ENCODE peak calls at places on chromosome 14, in four cellular contexts. L is Peyer's patch, O is epithelial cell of esophagus, W is astrocyte of the spinal cord. H is an unnamed sample.

GRCh38 chr14:51921026-51921425 is 60.6 kb downstream of the GNG2 start:
- DNase-seq in L (no peak), O (no peak), W (no peak), H (no peak)

GRCh38 chr14:74577247-74577947 is 34.6 kb downstream of the LTBP2 start:
- DNase-seq in O (no peak), L (no peak), W (no peak), H (no peak)

GRCh38 chr14:23137221-23138172 is 18.4 kb upstream of the CEBPE start:
- DNase-seq in O (peak), L (no peak), W (no peak), H (peak)

GRCh38 chr14:99479160-99479902 is 1.3 kb downstream of the SETD3 start:
- DNase-seq in L (no peak), O (no peak), W (peak), H (no peak)

GRCh38 chr14:100593751-100594624 is 6.8 kb upstream of the BEGAIN start:
- DNase-seq in O (no peak), W (no peak), L (no peak), H (no peak)

GRCh38 chr14:33714527-33715222 is 236.2 kb downstream of the EGLN3 start:
- DNase-seq in L (no peak), O (peak), W (peak), H (no peak)

GRCh38 chr14:93959239-93960107 is 16.9 kb downstream of the ASB2 start:
- DNase-seq in L (peak), O (peak), W (peak), H (peak)

GRCh38 chr14:80956922-80957321 is 1.5 kb downstream of the TSHR start:
- DNase-seq in O (no peak), W (no peak), L (no peak), H (no peak)

GRCh38 chr14:79659995-79660975 is 551.0 kb downstream of the DIO2 start:
- DNase-seq in O (no peak), W (no peak), L (no peak), H (no peak)

GRCh38 chr14:68144051-68144681 is 324.6 kb downstream of the RAD51B start:
- DNase-seq in O (no peak), W (peak), L (no peak), H (peak)

GRCh38 chr14:56087824-56088571 is 30.2 kb upstream of the PELI2 start:
- DNase-seq in L (no peak), O (no peak), W (peak), H (no peak)

GRCh38 chr14:49770212-49770817 is 2.4 kb downstream of the KLHDC2 start:
- DNase-seq in O (peak), L (no peak), W (peak), H (peak)

GRCh38 chr14:23164250-23164649 is 19.2 kb downstream of the SLC7A8 start:
- DNase-seq in O (no peak), W (no peak), L (no peak), H (no peak)

GRCh38 chr14:47200740-47201139 is 474.7 kb downstream of the MDGA2 start:
- DNase-seq in W (no peak), O (no peak), L (no peak), H (no peak)

GRCh38 chr14:103361868-103362267 is 23.3 kb upstream of the MARK3 start:
- DNase-seq in O (peak), L (no peak), W (peak), H (peak)

GRCh38 chr14:67359319-67359774 is 257 bp downstream of the ATP6V1D start:
- DNase-seq in L (no peak), W (no peak), O (peak), H (no peak)

GRCh38 chr14:99660006-99660566 is 15.2 kb downstream of the HHIPL1 start:
- DNase-seq in O (no peak), L (no peak), W (no peak), H (no peak)

GRCh38 chr14:68172664-68173063 is 353.1 kb downstream of the RAD51B start:
- DNase-seq in L (no peak), O (peak), W (no peak), H (no peak)

GRCh38 chr14:89214221-89214965 is 202.6 kb downstream of the FOXN3 start:
- DNase-seq in O (peak), L (no peak), W (peak), H (no peak)

GRCh38 chr14:96206461-96206860 is 1.8 kb downstream of the BDKRB2 start:
- DNase-seq in L (no peak), O (peak), W (no peak), H (peak)

GRCh38 chr14:74616507-74616906 is 4.5 kb upstream of the LTBP2 start:
- DNase-seq in O (peak), W (peak), L (no peak), H (peak)

GRCh38 chr14:67416810-67417209 is 4.8 kb upstream of the PLEK2 start:
- DNase-seq in W (no peak), O (no peak), L (no peak), H (no peak)

GRCh38 chr14:91363776-91364523 is 53.7 kb downstream of the CCDC88C start:
- DNase-seq in L (no peak), W (no peak), O (no peak), H (no peak)

GRCh38 chr14:64762044-64763034 is 58.1 kb downstream of the PLEKHG3 start:
- DNase-seq in O (peak), W (peak), L (no peak), H (peak)

GRCh38 chr14:38197001-38197760 is 10.5 kb upstream of the SSTR1 start:
- DNase-seq in L (no peak), W (peak), O (no peak), H (peak)

GRCh38 chr14:74573421-74574091 is 38.5 kb downstream of the LTBP2 start:
- DNase-seq in W (peak), O (peak), L (no peak), H (peak)

GRCh38 chr14:91835920-91836843 is 31.2 kb downstream of the TC2N start:
- DNase-seq in O (peak), W (no peak), L (peak), H (peak)

GRCh38 chr14:77022219-77022852 is 6.2 kb downstream of the IRF2BPL start:
- DNase-seq in W (no peak), O (no peak), L (no peak), H (no peak)

H was measured in MCF 10A.